ENCODE peak calls at places on chromosomes 2 and 18, in four cellular contexts. L is activated T-cell treated with anti-CD3 and anti-CD28 coated beads for 48 hours, S is activated T-helper 1 cell treated with Interleukin-2 at 50 U/mL for 16 hours, B is right lobe of liver. T is an unnamed sample.

GRCh38 chr2:190407246-190407661 is 901 bp upstream of the MFSD6 start:
- DNase-seq in L (no peak), S (no peak), B (no peak), T (peak; percentile 3)

GRCh38 chr2:101328474-101329007 is 20.0 kb upstream of the RNF149 start:
- DNase-seq in L (no peak), S (no peak), B (no peak), T (no peak)

GRCh38 chr2:8987413-8987812 is 16.1 kb downstream of the MBOAT2 start:
- DNase-seq in L (no peak), S (no peak), B (no peak), T (no peak)

GRCh38 chr2:151264157-151264835 is 2.6 kb upstream of the RBM43 start:
- DNase-seq in L (no peak), S (no peak), B (peak; percentile 45), T (no peak)

GRCh38 chr2:148515170-148515569 is 129.4 kb upstream of the EPC2 start:
- DNase-seq in L (no peak), S (no peak), B (no peak), T (no peak)

GRCh38 chr2:43158259-43158880 is 68.0 kb downstream of the ZFP36L2 start:
- DNase-seq in L (peak; percentile 57), S (peak; percentile 40), B (peak; percentile 86), T (no peak)

GRCh38 chr18:63904694-63905093 is 3.1 kb upstream of the SERPINB10 start:
- DNase-seq in L (no peak), S (no peak), B (no peak), T (no peak)

GRCh38 chr2:73886357-73886756 is 6.5 kb upstream of the ACTG2 start:
- DNase-seq in L (peak; percentile 40), S (no peak), B (no peak), T (no peak)

GRCh38 chr2:235591921-235592320 is 98.1 kb downstream of the AGAP1 start:
- DNase-seq in L (no peak), S (no peak), B (no peak), T (no peak)

GRCh38 chr18:63578357-63578958 is 8.7 kb upstream of the SERPINB13 start:
- DNase-seq in L (no peak), S (no peak), B (no peak), T (no peak)

GRCh38 chr2:71947809-71948208 is 199.9 kb downstream of the CYP26B1 start:
- DNase-seq in L (no peak), S (no peak), B (no peak), T (no peak)

GRCh38 chr18:35239314-35239713 is 1.5 kb upstream of the ZNF397 start:
- DNase-seq in L (no peak), S (no peak), B (no peak), T (no peak)

GRCh38 chr2:28668106-28668814 is 83.4 kb upstream of the PPP1CB start:
- DNase-seq in L (no peak), S (no peak), B (peak; percentile 48), T (no peak)

GRCh38 chr2:28283861-28284260 is 108.8 kb upstream of the FOSL2 start:
- DNase-seq in L (no peak), S (no peak), B (no peak), T (no peak)

GRCh38 chr18:70154591-70155194 is 50.8 kb downstream of the RTTN start:
- DNase-seq in L (no peak), S (no peak), B (no peak), T (no peak)

GRCh38 chr2:109648041-109648527 is 33.9 kb downstream of the SOWAHC start:
- DNase-seq in L (no peak), S (no peak), B (no peak), T (no peak)

GRCh38 chr2:182980115-182980514 is 58.1 kb downstream of the NCKAP1 start:
- DNase-seq in L (no peak), S (no peak), B (no peak), T (no peak)

GRCh38 chr2:47509250-47509649 is 106.3 kb downstream of the MSH2 start:
- DNase-seq in L (no peak), S (no peak), B (no peak), T (no peak)

GRCh38 chr18:57581301-57581934 is 5.1 kb downstream of the FECH start:
- DNase-seq in L (no peak), S (no peak), B (no peak), T (peak; percentile 15)

GRCh38 chr18:56511996-56512395 is 126.4 kb downstream of the TXNL1 start:
- DNase-seq in L (no peak), S (no peak), B (no peak), T (peak; percentile 35)

GRCh38 chr2:236525416-236525997 is 44.1 kb upstream of the ACKR3 start:
- DNase-seq in L (no peak), S (no peak), B (no peak), T (no peak)

GRCh38 chr2:170462433-170463205 is 252.5 kb upstream of the SP5 start:
- DNase-seq in L (no peak), S (no peak), B (peak; percentile 41), T (no peak)